ENCODE peak calls at places on chromosomes 5 and 9, in five cellular contexts. P, J, B, I and T are unnamed samples.

GRCh38 chr5:169945831-169946261 is 34.4 kb downstream of the INSYN2B start:
- DNase-seq in B (no peak), J (peak), I (peak), P (peak), T (no peak)

GRCh38 chr5:172835246-172836030 is 1.4 kb downstream of the ERGIC1 start:
- DNase-seq in I (no peak), B (peak), P (no peak), J (no peak), T (no peak)

GRCh38 chr5:76926329-76927105 is 26.3 kb upstream of the CRHBP start:
- DNase-seq in I (no peak), J (no peak), B (no peak), P (no peak), T (no peak)

GRCh38 chr5:146426305-146426704 is 20.8 kb upstream of the TCERG1 start:
- DNase-seq in I (no peak), B (no peak), J (no peak), P (no peak), T (no peak)

GRCh38 chr9:100811643-100812042 is 216.9 kb upstream of the PLPPR1 start:
- DNase-seq in B (no peak), I (no peak), P (no peak), J (no peak), T (no peak)

GRCh38 chr9:127170652-127171051 is 48.2 kb upstream of the ANGPTL2 start:
- DNase-seq in I (no peak), B (peak), P (no peak), J (peak), T (peak)

GRCh38 chr9:33318781-33319180 is 28.5 kb downstream of the NFX1 start:
- DNase-seq in B (no peak), J (no peak), P (no peak), I (no peak), T (no peak)

GRCh38 chr9:108473209-108474112 is 382.3 kb downstream of the ACTL7B start:
- DNase-seq in P (peak), B (no peak), I (peak), J (no peak), T (no peak)

GRCh38 chr5:61933787-61934626 is 372.0 kb upstream of the KIF2A start:
- DNase-seq in I (peak), B (peak), P (peak), J (no peak), T (peak)

GRCh38 chr5:558326-558725 is 34.1 kb upstream of the SLC9A3 start:
- DNase-seq in B (no peak), P (no peak), I (no peak), J (no peak), T (peak)

GRCh38 chr5:92687793-92688467 is 893.1 kb downstream of the NR2F1-AS1 start:
- DNase-seq in J (no peak), P (peak), I (peak), B (no peak), T (no peak)

GRCh38 chr9:114116061-114116747 is 17.1 kb upstream of the KIF12 start:
- DNase-seq in J (no peak), P (no peak), I (no peak), B (no peak), T (no peak)

GRCh38 chr9:97759611-97760288 is 62.6 kb upstream of the XPA start:
- DNase-seq in J (no peak), P (no peak), I (no peak), B (no peak), T (no peak)

GRCh38 chr9:120161801-120162200 is 418.2 kb downstream of the CDK5RAP2 start:
- DNase-seq in I (no peak), B (no peak), P (no peak), J (no peak), T (no peak)

GRCh38 chr9:71302776-71303175 is 181.4 kb upstream of the TRPM3 start:
- DNase-seq in B (peak), P (no peak), J (no peak), I (no peak), T (no peak)

GRCh38 chr9:112180387-112180881 is 5.3 kb upstream of the SUSD1 start:
- DNase-seq in B (peak), J (no peak), P (no peak), I (peak), T (peak)

GRCh38 chr5:179223961-179224360 is 121.3 kb downstream of the ADAMTS2 start:
- DNase-seq in P (no peak), B (no peak), J (no peak), I (no peak), T (no peak)

GRCh38 chr5:176748073-176748966 is 62.0 kb upstream of the UNC5A start:
- DNase-seq in B (no peak), J (no peak), I (no peak), P (no peak), T (peak)

GRCh38 chr9:95852059-95853032 is 23.1 kb upstream of the ERCC6L2 start:
- DNase-seq in I (peak), P (peak), B (peak), J (peak), T (peak)

GRCh38 chr9:127415158-127415557 is 9.0 kb upstream of the ZNF79 start:
- DNase-seq in I (no peak), P (no peak), J (no peak), B (no peak), T (no peak)

GRCh38 chr9:72983056-72983455 is 30.2 kb upstream of the ALDH1A1 start:
- DNase-seq in I (no peak), B (no peak), J (no peak), P (no peak), T (no peak)

GRCh38 chr5:74942622-74943286 is 76.6 kb upstream of the FAM169A start:
- DNase-seq in J (no peak), I (no peak), P (no peak), B (no peak), T (no peak)

GRCh38 chr5:74940782-74941363 is 74.7 kb upstream of the FAM169A start:
- DNase-seq in J (no peak), P (no peak), B (no peak), I (no peak), T (no peak)

GRCh38 chr5:74945561-74946165 is 79.5 kb upstream of the FAM169A start:
- DNase-seq in B (peak), P (no peak), I (no peak), J (no peak), T (peak)

GRCh38 chr5:74946471-74946870 is 80.3 kb upstream of the FAM169A start:
- DNase-seq in I (no peak), B (no peak), P (no peak), J (no peak), T (no peak)

DNA sequence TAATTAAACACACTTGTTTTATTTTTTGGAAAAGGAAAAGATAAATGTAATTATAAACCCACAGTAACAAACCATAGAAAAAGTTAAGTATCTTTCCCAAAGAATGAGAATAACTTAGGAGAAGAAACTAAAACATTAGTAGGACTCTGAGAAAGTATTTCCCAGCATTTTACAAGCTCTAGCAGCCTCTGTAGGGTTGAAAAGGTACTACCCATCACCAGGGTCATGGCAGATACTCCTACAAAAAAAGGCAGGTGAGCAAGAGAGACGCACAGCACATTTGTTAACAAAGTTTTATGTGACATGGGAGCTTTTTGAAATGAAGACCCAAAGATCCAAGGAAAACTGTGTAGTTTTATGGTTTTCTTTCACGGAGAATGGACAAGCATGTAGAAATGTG is 77.7 kb upstream of the FAM169A start:
- DNase-seq in I (no peak), P (no peak), B (no peak), J (no peak), T (no peak)
- TF ChIP-seq CTCF in I (peak), P (peak), B (no peak), J (peak), T (no peak)

GRCh38 chr5:136374638-136375037 is 9.3 kb upstream of the TRPC7 start:
- DNase-seq in B (no peak), J (no peak), I (no peak), P (no peak), T (no peak)

GRCh38 chr5:136375920-136376319 is 10.6 kb upstream of the TRPC7 start:
- DNase-seq in P (no peak), I (no peak), B (no peak), J (peak), T (no peak)

DNA sequence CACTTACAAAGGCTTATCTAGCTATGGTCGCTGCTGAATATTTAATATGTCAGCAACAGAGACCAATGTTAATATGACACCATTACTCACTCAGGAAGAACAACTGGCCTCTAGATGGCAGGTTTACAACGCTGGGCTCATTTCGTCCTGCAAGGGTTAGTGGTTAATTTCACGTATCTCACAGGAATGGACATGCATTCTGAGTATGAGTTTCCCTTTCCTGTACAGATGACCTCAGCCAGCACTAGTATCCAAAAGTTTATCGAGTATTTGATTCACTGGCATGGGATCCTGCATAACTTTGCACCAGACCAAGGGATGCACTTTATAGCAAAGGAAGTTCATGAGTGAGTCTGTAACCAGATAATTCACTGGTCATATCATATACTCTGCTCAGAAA is 8.7 kb upstream of the TRPC7 start:
- DNase-seq in J (no peak), I (peak), P (peak), B (no peak), T (no peak)
- TF ChIP-seq CTCF in J (peak), I (no peak), P (peak), B (peak), T (no peak)

GRCh38 chr9:88041447-88041846 is 67.1 kb upstream of the CDK20 start:
- DNase-seq in I (no peak), P (peak), B (no peak), J (no peak), T (no peak)
- TF ChIP-seq CTCF in I (peak), P (peak), B (no peak), J (peak), T (peak)

GRCh38 chr5:68335075-68335474 is 119.5 kb downstream of the PIK3R1 start:
- DNase-seq in B (no peak), J (no peak), P (no peak), I (no peak), T (no peak)

GRCh38 chr5:68334550-68334880 is 119.0 kb downstream of the PIK3R1 start:
- DNase-seq in P (no peak), I (no peak), J (no peak), B (no peak), T (no peak)

GRCh38 chr5:68336200-68336599 is 120.6 kb downstream of the PIK3R1 start:
- DNase-seq in P (no peak), J (no peak), I (no peak), B (no peak), T (no peak)

GRCh38 chr5:68332546-68332945 is 117.0 kb downstream of the PIK3R1 start:
- DNase-seq in J (no peak), I (no peak), B (no peak), P (peak), T (no peak)

GRCh38 chr5:68333649-68334549 is 118.3 kb downstream of the PIK3R1 start:
- DNase-seq in J (peak), P (peak), I (peak), B (no peak), T (no peak)
- TF ChIP-seq CTCF in J (peak), P (peak), I (peak), B (no peak), T (no peak)

GRCh38 chr5:150407097-150407720 is 5.5 kb downstream of the CD74 start:
- DNase-seq in P (no peak), J (no peak), I (no peak), B (no peak), T (no peak)

GRCh38 chr5:150412319-150413175 is at the start of gene CD74:
- DNase-seq in J (peak), I (no peak), P (peak), B (peak), T (peak)

GRCh38 chr5:150410524-150411244 is 2.0 kb downstream of the CD74 start:
- DNase-seq in P (peak), J (peak), I (peak), B (no peak), T (no peak)

GRCh38 chr5:150411245-150411979 is 1.3 kb downstream of the CD74 start:
- DNase-seq in I (no peak), B (no peak), P (peak), J (no peak), T (no peak)

DNA sequence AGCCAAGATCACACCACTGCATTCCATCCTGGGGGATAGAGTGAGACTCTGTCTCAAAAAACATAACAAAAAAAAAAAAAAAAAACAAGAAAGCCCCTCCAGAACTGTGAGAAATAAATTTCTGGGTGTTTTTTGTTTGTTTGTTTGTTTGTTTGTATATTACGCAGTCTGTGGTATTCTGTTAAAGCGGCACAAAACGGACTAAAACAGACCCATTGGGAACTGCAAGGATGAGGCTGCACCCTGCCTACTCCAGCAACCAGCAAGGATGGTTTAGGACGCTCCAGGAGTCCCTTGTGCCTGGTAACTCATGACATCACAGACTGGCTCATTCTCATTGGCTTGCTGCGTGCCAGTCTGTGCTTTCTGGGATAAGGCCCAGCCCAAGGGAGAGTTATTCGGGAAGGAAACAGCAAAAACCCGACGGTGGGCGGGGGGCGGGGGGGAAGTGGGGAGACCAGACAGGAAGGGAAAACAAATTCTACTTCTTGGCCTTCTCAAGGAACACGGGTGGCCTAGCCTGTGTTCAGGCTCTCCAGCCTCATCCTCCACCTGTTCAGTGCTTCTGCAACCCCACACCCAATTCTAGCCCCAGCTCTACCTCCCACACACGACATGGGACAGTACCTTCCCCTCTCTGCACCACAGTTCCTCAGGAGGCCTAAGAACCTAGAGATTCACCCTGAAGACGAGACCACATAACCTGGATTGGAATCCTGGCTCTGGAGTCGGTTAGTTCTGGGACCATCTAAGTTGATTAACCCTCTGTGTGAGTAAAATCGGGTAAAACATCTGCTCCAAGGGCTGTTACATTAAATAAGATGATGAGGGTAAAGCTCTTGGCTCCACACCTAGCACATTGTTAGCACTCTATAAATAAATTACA is 2.8 kb downstream of the CD74 start:
- DNase-seq in I (peak), P (peak), J (peak), B (peak), T (peak)
- TF ChIP-seq CTCF in I (no peak), P (no peak), J (no peak), B (no peak), T (no peak)

DNA sequence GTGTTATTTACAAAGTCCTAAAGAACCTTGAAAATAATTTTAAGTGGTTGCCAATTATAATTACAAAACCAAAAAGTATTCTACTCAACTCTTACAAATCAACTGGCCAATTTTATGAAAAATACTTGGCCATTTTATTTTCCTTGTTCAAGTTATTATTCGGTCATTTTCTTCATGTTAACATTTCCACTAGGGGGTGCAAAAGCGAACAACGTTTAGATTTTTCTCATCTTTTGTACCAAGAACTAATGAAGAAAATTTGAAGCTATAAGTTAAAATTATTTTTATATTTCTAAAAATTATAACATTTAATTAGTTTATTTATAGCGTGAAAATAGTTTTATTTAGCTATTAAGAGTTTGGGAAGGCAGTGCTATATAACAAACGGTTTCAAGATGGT is 1453.3 kb downstream of the MAT2B start:
- DNase-seq in P (no peak), J (no peak), I (no peak), B (no peak), T (no peak)
- TF ChIP-seq CTCF in P (no peak), J (no peak), I (no peak), B (no peak), T (no peak)

GRCh38 chr9:136092741-136093140 is 2.3 kb downstream of the NACC2 start:
- DNase-seq in J (no peak), P (no peak), B (no peak), I (no peak), T (no peak)
- TF ChIP-seq CTCF in J (no peak), P (no peak), B (no peak), I (no peak), T (no peak)